ENCODE peak calls at places on chromosomes 5 and 9, in five cellular contexts. Z is aorta, V is right lobe of liver, Q is mesendoderm, P is adrenal gland. H is an unnamed sample. For H3K4me1, the result is how much of the 10 kb centered on the place peaks cover.

GRCh38 chr5:159971931-159972461 is 36.9 kb upstream of the TTC1 start:
- DNase-seq in P (peak), V (no peak), Z (no peak), Q (peak), H (no peak)

GRCh38 chr5:143402464-143403356 is 776 bp downstream of the NR3C1 start:
- DNase-seq in Q (peak), Z (peak), V (peak), P (peak), H (peak)

GRCh38 chr9:134607971-134608370 is 33.6 kb upstream of the COL5A1 start:
- DNase-seq in Z (peak), P (no peak), Q (no peak), V (no peak), H (no peak)

GRCh38 chr9:16180546-16180945 is 627.7 kb downstream of the CCDC171 start:
- DNase-seq in Z (no peak), P (no peak), V (no peak), Q (peak), H (no peak)

GRCh38 chr5:30832519-30832918 is 361.0 kb upstream of the CDH6 start:
- DNase-seq in Z (no peak), P (no peak), V (no peak), Q (peak), H (no peak)

GRCh38 chr5:124395287-124395686 is 351.2 kb downstream of the ZNF608 start:
- DNase-seq in P (peak), Z (no peak), V (no peak), Q (no peak), H (no peak)

GRCh38 chr5:52580921-52581320 is 206.8 kb upstream of the ITGA1 start:
- DNase-seq in P (no peak), Q (no peak), Z (peak), V (no peak), H (no peak)

GRCh38 chr9:21856301-21857094 is 54.1 kb downstream of the MTAP start:
- DNase-seq in Z (no peak), V (no peak), Q (no peak), P (no peak), H (no peak)

GRCh38 chr9:131310833-131311554 is 21.5 kb downstream of the PLPP7 start:
- DNase-seq in P (peak), Z (no peak), V (no peak), Q (peak), H (peak)

GRCh38 chr5:120919017-120919416 is 454.9 kb downstream of the PRR16 start:
- DNase-seq in V (no peak), P (no peak), Q (no peak), Z (no peak), H (no peak)

GRCh38 chr5:61431923-61432620 is 100.0 kb downstream of the ZSWIM6 start:
- DNase-seq in P (no peak), Q (no peak), Z (no peak), V (no peak), H (no peak)

GRCh38 chr5:17277907-17278306 is 60.5 kb downstream of the BASP1 start:
- DNase-seq in Z (no peak), V (no peak), Q (no peak), P (no peak), H (no peak)
- H3K4me3 ChIP-seq in Z (no peak), V (no peak), Q (no peak), P (no peak), H (no peak)

GRCh38 chr5:173075137-173075868 is 19.2 kb downstream of the CREBRF start:
- DNase-seq in Q (no peak), V (no peak), P (no peak), Z (no peak), H (no peak)

GRCh38 chr5:173075970-173076369 is 19.8 kb downstream of the CREBRF start:
- DNase-seq in V (no peak), Q (no peak), P (no peak), Z (no peak), H (no peak)

DNA sequence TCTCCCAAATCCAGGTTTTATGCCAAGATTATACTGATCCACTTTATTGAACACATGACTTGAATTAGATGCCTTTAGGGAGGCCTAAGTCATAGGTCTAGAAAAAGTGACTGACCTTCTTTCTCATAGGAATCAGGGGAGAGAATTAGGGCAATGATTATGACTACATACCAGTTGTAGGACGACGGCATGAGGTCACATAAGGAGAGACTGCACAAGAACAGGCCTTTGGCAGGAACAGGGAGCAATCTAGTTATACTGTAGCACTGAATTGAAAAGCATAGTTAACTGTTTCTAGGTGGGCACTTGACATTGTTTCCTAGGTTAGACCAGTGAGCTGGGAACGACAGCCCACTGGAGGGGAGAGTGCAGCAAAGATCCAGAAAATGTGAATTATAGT is 22.7 kb downstream of the CREBRF start:
- DNase-seq in Q (no peak), Z (no peak), P (no peak), V (no peak), H (no peak)
- H3K4me1 ChIP-seq in Q (under half), Z (under half), P (under half), V (under half), H (half or more)

GRCh38 chr9:128250839-128251558 is 24.8 kb downstream of the GOLGA2 start:
- DNase-seq in Q (no peak), V (peak), P (no peak), Z (no peak), H (no peak)
- H3K4me3 ChIP-seq in Q (peak), V (no peak), P (peak), Z (no peak), H (peak)

GRCh38 chr5:77993799-77994318 is 217.7 kb upstream of the TBCA start:
- DNase-seq in Z (no peak), P (no peak), V (no peak), Q (no peak), H (no peak)
- H3K4me1 ChIP-seq in Z (under half), P (under half), V (under half), Q (under half), H (under half)

DNA sequence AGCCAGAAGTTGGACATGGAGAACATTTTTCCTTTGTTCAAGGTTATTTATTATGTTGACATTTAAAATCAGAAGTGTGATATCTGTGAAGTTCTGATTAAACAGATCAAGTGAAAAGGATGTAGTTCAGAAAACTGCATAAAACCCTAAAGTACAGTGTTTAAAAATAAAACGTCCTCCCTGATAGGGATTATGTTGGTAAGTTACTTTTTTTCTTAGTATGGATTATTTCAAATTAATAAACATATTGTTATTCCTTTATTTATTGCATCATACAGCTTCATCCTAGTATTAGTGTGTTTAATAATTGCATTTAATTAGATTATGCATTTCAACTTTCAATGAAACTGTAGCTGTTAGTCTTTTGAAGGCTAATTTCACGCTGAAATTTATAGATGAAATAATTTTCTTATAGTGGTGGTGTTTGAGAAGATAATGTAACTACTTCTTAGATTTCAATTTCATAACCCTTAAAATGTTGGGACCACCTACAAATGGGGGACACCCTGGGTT is 157.9 kb upstream of the DMRT1 start:
- DNase-seq in V (no peak), P (no peak), Q (no peak), Z (no peak), H (no peak)
- H3K4me3 ChIP-seq in V (peak), P (no peak), Q (no peak), Z (no peak), H (no peak)

GRCh38 chr5:178292826-178293205 is 60.2 kb upstream of the PHYKPL start:
- DNase-seq in Q (no peak), Z (peak), P (no peak), V (no peak), H (no peak)
- H3K4me1 ChIP-seq in Q (under half), Z (under half), P (under half), V (under half), H (under half)

DNA sequence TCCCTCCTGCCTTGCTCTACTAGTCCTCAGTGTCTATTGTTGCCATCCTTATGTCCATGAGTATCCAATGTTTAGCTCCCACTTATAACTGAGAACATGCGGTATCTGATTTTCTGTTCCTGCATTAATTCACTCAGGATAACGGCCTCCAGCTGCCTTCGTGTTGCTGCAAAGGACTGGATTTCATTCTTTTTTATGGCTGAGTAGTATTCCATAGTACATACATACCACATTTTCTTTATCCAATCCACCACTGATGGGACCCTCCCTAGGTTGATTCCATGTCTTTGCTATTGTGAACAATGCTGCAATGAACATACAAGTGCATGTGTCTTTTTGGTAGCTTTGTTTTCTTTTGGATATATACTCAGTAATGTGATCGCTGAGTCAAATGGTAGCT is 50.4 kb downstream of the FNIP1 start:
- DNase-seq in V (no peak), P (no peak), Z (no peak), Q (no peak), H (no peak)
- H3K4me3 ChIP-seq in V (no peak), P (no peak), Z (no peak), Q (no peak), H (no peak)

GRCh38 chr5:72121052-72121451 is 13.8 kb downstream of the MAP1B start:
- DNase-seq in V (no peak), Q (no peak), P (no peak), Z (no peak), H (no peak)
- H3K4me1 ChIP-seq in V (under half), Q (under half), P (under half), Z (under half), H (under half)